ENCODE peak calls at places on chromosomes 13 and 19, in ten cellular contexts. One of them, this sample, is unnamed.

GRCh38 chr19:44998025-44998424 is 3.2 kb upstream of the RELB start:
- DNase-seq in aorta: no peak
- DNase-seq in tibial artery: no peak
- DNase-seq in adrenal gland: no peak
- DNase-seq in K562: no peak
- DNase-seq in uterus: no peak
- DNase-seq in heart left ventricle: no peak
- DNase-seq in mesendoderm: no peak
- DNase-seq in Peyer's patch: no peak
- DNase-seq in tibial nerve: no peak
- DNase-seq in this sample: no peak

GRCh38 chr13:100521912-100522490 is 66.6 kb downstream of the GGACT start:
- DNase-seq in aorta: no peak
- DNase-seq in tibial artery: no peak
- DNase-seq in adrenal gland: no peak
- DNase-seq in K562: no peak
- DNase-seq in uterus: no peak
- DNase-seq in heart left ventricle: no peak
- DNase-seq in mesendoderm: no peak
- DNase-seq in Peyer's patch: no peak
- DNase-seq in tibial nerve: no peak
- DNase-seq in this sample: no peak

GRCh38 chr19:52214241-52214640 is 24.4 kb downstream of the PPP2R1A start:
- DNase-seq in aorta: no peak
- DNase-seq in tibial artery: no peak
- DNase-seq in adrenal gland: no peak
- DNase-seq in K562: no peak
- DNase-seq in uterus: no peak
- DNase-seq in heart left ventricle: no peak
- DNase-seq in mesendoderm: no peak
- DNase-seq in Peyer's patch: no peak
- DNase-seq in tibial nerve: no peak
- DNase-seq in this sample: no peak

GRCh38 chr19:29872224-29872731 is 60.5 kb downstream of the CCNE1 start:
- DNase-seq in aorta: no peak
- DNase-seq in tibial artery: no peak
- DNase-seq in adrenal gland: no peak
- DNase-seq in K562: peak; percentile 60
- DNase-seq in uterus: no peak
- DNase-seq in heart left ventricle: no peak
- DNase-seq in mesendoderm: peak; percentile 61
- DNase-seq in Peyer's patch: no peak
- DNase-seq in tibial nerve: no peak
- DNase-seq in this sample: no peak

GRCh38 chr19:28494466-28494865 is 718.5 kb downstream of the UQCRFS1 start:
- DNase-seq in aorta: no peak
- DNase-seq in tibial artery: no peak
- DNase-seq in adrenal gland: no peak
- DNase-seq in K562: peak; percentile 48
- DNase-seq in uterus: no peak
- DNase-seq in heart left ventricle: no peak
- DNase-seq in mesendoderm: peak; percentile 48
- DNase-seq in Peyer's patch: no peak
- DNase-seq in tibial nerve: no peak
- DNase-seq in this sample: no peak

GRCh38 chr19:58356236-58356970 is 3.1 kb upstream of the A1BG start:
- DNase-seq in aorta: no peak
- DNase-seq in tibial artery: no peak
- DNase-seq in adrenal gland: no peak
- DNase-seq in K562: no peak
- DNase-seq in uterus: no peak
- DNase-seq in heart left ventricle: no peak
- DNase-seq in mesendoderm: no peak
- DNase-seq in Peyer's patch: no peak
- DNase-seq in tibial nerve: no peak
- DNase-seq in this sample: no peak

GRCh38 chr19:4930664-4931063 is 21.4 kb downstream of the UHRF1 start:
- DNase-seq in aorta: no peak
- DNase-seq in tibial artery: no peak
- DNase-seq in adrenal gland: peak; percentile 60
- DNase-seq in K562: peak; percentile 19
- DNase-seq in uterus: no peak
- DNase-seq in heart left ventricle: no peak
- DNase-seq in mesendoderm: no peak
- DNase-seq in Peyer's patch: no peak
- DNase-seq in tibial nerve: no peak
- DNase-seq in this sample: no peak

GRCh38 chr13:112242777-112243176 is 133.4 kb upstream of the SPACA7 start:
- DNase-seq in aorta: no peak
- DNase-seq in tibial artery: no peak
- DNase-seq in adrenal gland: no peak
- DNase-seq in K562: no peak
- DNase-seq in uterus: no peak
- DNase-seq in heart left ventricle: no peak
- DNase-seq in mesendoderm: no peak
- DNase-seq in Peyer's patch: no peak
- DNase-seq in tibial nerve: no peak
- DNase-seq in this sample: no peak

GRCh38 chr13:74243637-74244526 is 109.7 kb upstream of the KLF12 start:
- DNase-seq in aorta: no peak
- DNase-seq in tibial artery: no peak
- DNase-seq in adrenal gland: no peak
- DNase-seq in K562: no peak
- DNase-seq in uterus: no peak
- DNase-seq in heart left ventricle: no peak
- DNase-seq in mesendoderm: no peak
- DNase-seq in Peyer's patch: no peak
- DNase-seq in tibial nerve: no peak
- DNase-seq in this sample: no peak

GRCh38 chr13:52348081-52348480 is 57.9 kb downstream of the THSD1 start:
- DNase-seq in aorta: no peak
- DNase-seq in tibial artery: no peak
- DNase-seq in adrenal gland: no peak
- DNase-seq in K562: no peak
- DNase-seq in uterus: no peak
- DNase-seq in heart left ventricle: no peak
- DNase-seq in mesendoderm: no peak
- DNase-seq in Peyer's patch: no peak
- DNase-seq in tibial nerve: no peak
- DNase-seq in this sample: no peak

GRCh38 chr13:110323172-110323851 is 16.2 kb downstream of the COL4A2 start:
- DNase-seq in aorta: no peak
- DNase-seq in tibial artery: peak; percentile 64
- DNase-seq in adrenal gland: no peak
- DNase-seq in K562: no peak
- DNase-seq in uterus: peak; percentile 70
- DNase-seq in heart left ventricle: no peak
- DNase-seq in mesendoderm: peak; percentile 58
- DNase-seq in Peyer's patch: no peak
- DNase-seq in tibial nerve: no peak
- DNase-seq in this sample: no peak

GRCh38 chr19:29809795-29810503 is 1.8 kb upstream of the CCNE1 start:
- DNase-seq in aorta: no peak
- DNase-seq in tibial artery: no peak
- DNase-seq in adrenal gland: no peak
- DNase-seq in K562: no peak
- DNase-seq in uterus: no peak
- DNase-seq in heart left ventricle: no peak
- DNase-seq in mesendoderm: no peak
- DNase-seq in Peyer's patch: no peak
- DNase-seq in tibial nerve: no peak
- DNase-seq in this sample: no peak

GRCh38 chr19:14114439-14114838 is 3.1 kb downstream of the PRKACA start:
- DNase-seq in aorta: no peak
- DNase-seq in tibial artery: no peak
- DNase-seq in adrenal gland: no peak
- DNase-seq in K562: no peak
- DNase-seq in uterus: no peak
- DNase-seq in heart left ventricle: no peak
- DNase-seq in mesendoderm: no peak
- DNase-seq in Peyer's patch: no peak
- DNase-seq in tibial nerve: no peak
- DNase-seq in this sample: no peak
- H3K4me1 ChIP-seq in aorta: no peaks in the 10 kb centered on the region
- H3K4me1 ChIP-seq in tibial artery: peaks cover 69% of the 10 kb centered on the region
- H3K4me1 ChIP-seq in adrenal gland: peaks cover 80% of the 10 kb centered on the region
- H3K4me1 ChIP-seq in K562: peaks cover 62% of the 10 kb centered on the region
- H3K4me1 ChIP-seq in uterus: peaks cover 11% of the 10 kb centered on the region
- H3K4me1 ChIP-seq in heart left ventricle: peaks cover 83% of the 10 kb centered on the region
- H3K4me1 ChIP-seq in mesendoderm: peaks cover 13% of the 10 kb centered on the region
- H3K4me1 ChIP-seq in Peyer's patch: peaks cover 5% of the 10 kb centered on the region
- H3K4me1 ChIP-seq in tibial nerve: peaks cover 50% of the 10 kb centered on the region
- H3K4me1 ChIP-seq in this sample: peaks cover 89% of the 10 kb centered on the region

GRCh38 chr13:106911602-106912001 is 343.7 kb upstream of the ARGLU1 start:
- DNase-seq in aorta: no peak
- DNase-seq in tibial artery: no peak
- DNase-seq in adrenal gland: no peak
- DNase-seq in K562: no peak
- DNase-seq in uterus: no peak
- DNase-seq in heart left ventricle: no peak
- DNase-seq in mesendoderm: no peak
- DNase-seq in Peyer's patch: no peak
- DNase-seq in tibial nerve: no peak
- DNase-seq in this sample: no peak
- H3K4me1 ChIP-seq in aorta: peaks cover 1% of the 10 kb centered on the region
- H3K4me1 ChIP-seq in tibial artery: no peaks in the 10 kb centered on the region
- H3K4me1 ChIP-seq in adrenal gland: no peaks in the 10 kb centered on the region
- H3K4me1 ChIP-seq in K562: no peaks in the 10 kb centered on the region
- H3K4me1 ChIP-seq in uterus: no peaks in the 10 kb centered on the region
- H3K4me1 ChIP-seq in heart left ventricle: peaks cover 10% of the 10 kb centered on the region
- H3K4me1 ChIP-seq in mesendoderm: no peaks in the 10 kb centered on the region
- H3K4me1 ChIP-seq in Peyer's patch: no peaks in the 10 kb centered on the region
- H3K4me1 ChIP-seq in tibial nerve: no peaks in the 10 kb centered on the region
- H3K4me1 ChIP-seq in this sample: peaks cover under 1% of the 10 kb centered on the region

DNA sequence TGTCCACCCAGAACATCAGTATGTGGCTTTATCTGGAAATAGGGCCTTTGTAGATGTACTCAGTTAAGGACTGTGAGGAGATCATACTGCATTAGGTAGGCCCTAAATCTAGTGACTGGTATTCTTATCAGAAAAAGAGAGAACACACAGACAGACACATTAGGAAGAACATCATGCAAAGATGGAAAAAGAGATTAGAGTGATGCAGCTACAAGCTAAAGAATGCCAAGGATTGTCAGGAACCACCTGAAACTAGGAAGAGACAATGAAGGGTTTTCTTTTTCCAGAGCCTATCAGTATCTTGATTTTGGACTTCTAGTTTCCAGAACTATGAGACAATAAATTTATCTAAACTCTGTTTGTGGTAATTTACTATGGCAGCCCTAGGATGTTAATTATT is 15.0 kb upstream of the DZIP1 start:
- DNase-seq in aorta: no peak
- DNase-seq in tibial artery: no peak
- DNase-seq in adrenal gland: no peak
- DNase-seq in K562: no peak
- DNase-seq in uterus: no peak
- DNase-seq in heart left ventricle: no peak
- DNase-seq in mesendoderm: no peak
- DNase-seq in Peyer's patch: no peak
- DNase-seq in tibial nerve: no peak
- DNase-seq in this sample: no peak
- H3K4me1 ChIP-seq in aorta: no peaks in the 10 kb centered on the region
- H3K4me1 ChIP-seq in tibial artery: no peaks in the 10 kb centered on the region
- H3K4me1 ChIP-seq in adrenal gland: no peaks in the 10 kb centered on the region
- H3K4me1 ChIP-seq in K562: no peaks in the 10 kb centered on the region
- H3K4me1 ChIP-seq in uterus: no peaks in the 10 kb centered on the region
- H3K4me1 ChIP-seq in heart left ventricle: no peaks in the 10 kb centered on the region
- H3K4me1 ChIP-seq in mesendoderm: no peaks in the 10 kb centered on the region
- H3K4me1 ChIP-seq in Peyer's patch: no peaks in the 10 kb centered on the region
- H3K4me1 ChIP-seq in tibial nerve: no peaks in the 10 kb centered on the region
- H3K4me1 ChIP-seq in this sample: no peaks in the 10 kb centered on the region

DNA sequence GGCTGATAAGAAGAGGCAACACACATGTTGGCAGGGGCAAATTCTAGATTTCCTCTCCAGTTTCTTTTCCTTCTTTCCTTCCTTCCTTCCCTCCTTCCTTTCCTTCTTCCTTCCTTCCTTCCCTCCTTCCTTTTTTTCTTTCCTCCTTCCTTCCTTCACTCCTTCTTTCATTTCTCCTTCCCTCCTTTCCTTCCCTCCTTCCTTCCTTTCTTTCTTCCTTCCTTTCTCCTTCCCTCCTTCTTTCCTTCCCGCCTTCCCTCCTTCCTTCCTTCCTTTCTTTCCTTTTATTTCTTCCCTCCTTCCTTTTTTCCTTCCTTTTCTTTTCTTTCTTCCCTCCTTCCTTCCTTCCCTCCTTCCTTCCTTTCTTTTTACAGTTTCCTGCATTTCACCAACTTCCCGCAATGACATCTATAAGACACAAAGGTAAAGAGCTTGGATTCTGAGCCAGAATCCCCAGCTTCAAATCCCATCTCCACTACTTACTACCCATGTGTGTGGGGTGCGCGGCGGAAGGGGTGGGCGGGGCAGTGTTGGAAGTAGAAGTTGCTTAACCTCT is 35.3 kb downstream of the INSR start:
- DNase-seq in aorta: no peak
- DNase-seq in tibial artery: no peak
- DNase-seq in adrenal gland: peak; percentile 21
- DNase-seq in K562: no peak
- DNase-seq in uterus: no peak
- DNase-seq in heart left ventricle: no peak
- DNase-seq in mesendoderm: no peak
- DNase-seq in Peyer's patch: no peak
- DNase-seq in tibial nerve: no peak
- DNase-seq in this sample: no peak
- H3K4me1 ChIP-seq in aorta: no peaks in the 10 kb centered on the region
- H3K4me1 ChIP-seq in tibial artery: peaks cover 57% of the 10 kb centered on the region
- H3K4me1 ChIP-seq in adrenal gland: peaks cover 70% of the 10 kb centered on the region
- H3K4me1 ChIP-seq in K562: no peaks in the 10 kb centered on the region
- H3K4me1 ChIP-seq in uterus: peaks cover 4% of the 10 kb centered on the region
- H3K4me1 ChIP-seq in heart left ventricle: peaks cover 66% of the 10 kb centered on the region
- H3K4me1 ChIP-seq in mesendoderm: no peaks in the 10 kb centered on the region
- H3K4me1 ChIP-seq in Peyer's patch: no peaks in the 10 kb centered on the region
- H3K4me1 ChIP-seq in tibial nerve: no peaks in the 10 kb centered on the region
- H3K4me1 ChIP-seq in this sample: peaks cover 84% of the 10 kb centered on the region

This sample was measured in left ventricle myocardium inferior.